ENCODE peak calls at places on chromosome 1, in nine cellular contexts. J is IMR-90, X is psoas muscle, P is OCI-LY7, D is neural progenitor cell, R is heart left ventricle, Q is thoracic aorta, V is tibial nerve, Z is mammary epithelial cell. A is an unnamed sample.

GRCh38 chr1:3684031-3684430 is 31.7 kb downstream of the TP73 start:
- DNase-seq in D (peak; percentile 87), J (no peak), V (no peak), X (no peak), R (no peak), Z (no peak), Q (no peak), P (no peak), A (no peak)

GRCh38 chr1:210407887-210408252 is 79.2 kb downstream of the HHAT start:
- DNase-seq in Z (no peak), Q (no peak), P (no peak), J (no peak), R (no peak), X (no peak), D (no peak), V (no peak), A (no peak)

GRCh38 chr1:225447001-225447615 is 19.3 kb upstream of the LBR start:
- DNase-seq in V (no peak), X (no peak), Q (no peak), P (no peak), D (no peak), R (no peak), Z (no peak), J (no peak), A (no peak)

GRCh38 chr1:204692852-204693356 is 7.4 kb upstream of the LRRN2 start:
- DNase-seq in X (no peak), R (no peak), Q (no peak), Z (no peak), P (no peak), J (no peak), D (peak; percentile 53), V (no peak), A (no peak)

GRCh38 chr1:29643838-29644440 is 407.6 kb downstream of the PTPRU start:
- DNase-seq in D (no peak), Q (no peak), P (no peak), V (no peak), X (no peak), Z (no peak), J (no peak), R (no peak), A (no peak)

GRCh38 chr1:227838181-227838580 is 22.7 kb downstream of the PRSS38 start:
- DNase-seq in V (no peak), Q (no peak), X (no peak), D (no peak), R (no peak), Z (no peak), J (no peak), P (no peak), A (no peak)

GRCh38 chr1:226549094-226549936 is 751 bp downstream of the STUM start:
- DNase-seq in Z (no peak), P (no peak), R (no peak), X (no peak), J (no peak), D (peak; percentile 19), Q (no peak), V (no peak), A (no peak)

GRCh38 chr1:10537082-10537766 is 62.5 kb downstream of the PEX14 start:
- DNase-seq in R (no peak), X (no peak), Z (no peak), Q (no peak), P (no peak), V (no peak), J (peak; percentile 16), D (no peak), A (no peak)

GRCh38 chr1:46529031-46529630 is 22.3 kb downstream of the KNCN start:
- DNase-seq in D (no peak), X (no peak), P (no peak), Z (peak; percentile 66), V (no peak), Q (no peak), J (no peak), R (no peak), A (no peak)

GRCh38 chr1:108079550-108079949 is 114.6 kb upstream of the VAV3 start:
- DNase-seq in Q (no peak), D (no peak), V (no peak), Z (no peak), X (no peak), P (peak; percentile 88), R (no peak), J (no peak), A (no peak)

GRCh38 chr1:223531742-223532341 is 133.7 kb downstream of the CAPN8 start:
- DNase-seq in Z (peak; percentile 40), D (peak; percentile 72), X (peak; percentile 74), R (peak; percentile 10), J (peak; percentile 19), P (peak; percentile 33), V (peak; percentile 27), Q (no peak), A (peak; percentile 39)

GRCh38 chr1:14165289-14165867 is 433.1 kb upstream of the KAZN start:
- DNase-seq in V (no peak), P (peak; percentile 74), Q (no peak), R (no peak), J (no peak), Z (no peak), D (no peak), X (no peak), A (no peak)

DNA sequence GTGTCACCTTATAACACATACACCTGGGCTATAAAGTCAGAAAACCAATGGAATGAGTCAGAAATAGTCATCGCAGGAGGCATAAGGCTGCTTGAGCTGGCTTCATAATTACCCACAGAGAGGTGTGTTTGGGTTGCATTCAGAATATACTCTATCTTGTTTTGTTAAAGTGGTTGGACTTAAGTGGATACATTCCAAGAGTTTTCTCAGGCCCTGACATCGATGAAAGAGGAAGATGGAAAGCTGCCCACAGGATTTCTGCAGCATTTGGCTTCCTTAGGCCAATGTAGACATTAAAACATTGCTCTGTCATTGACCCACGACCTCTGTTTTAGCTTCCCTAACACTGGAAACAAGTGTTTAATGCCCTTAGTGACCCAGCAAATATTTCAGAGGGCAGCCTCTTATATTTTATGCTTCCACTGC is 18.6 kb upstream of the BCL10 start:
- DNase-seq in Z (peak; percentile 97), P (no peak), Q (no peak), R (no peak), V (no peak), D (no peak), X (no peak), J (peak; percentile 58), A (no peak)
- H3K27ac ChIP-seq in Z (peak overlapping the region; percentile 82), P (no peak overlapping the region), Q (no peak overlapping the region), R (no peak overlapping the region), V (no peak overlapping the region), D (no peak overlapping the region), X (no peak overlapping the region), J (no peak overlapping the region), A (no peak overlapping the region)

GRCh38 chr1:22038036-22038435 is 14.5 kb upstream of the CDC42 start:
- DNase-seq in R (no peak), Q (no peak), Z (no peak), D (no peak), J (no peak), X (peak; percentile 62), V (no peak), P (no peak), A (peak; percentile 32)
- H3K27ac ChIP-seq in R (peak overlapping the region; percentile 90), Q (no peak overlapping the region), Z (no peak overlapping the region), D (no peak overlapping the region), J (no peak overlapping the region), X (peak overlapping the region; percentile 71), V (peak overlapping the region; percentile 19), P (no peak overlapping the region), A (no peak overlapping the region)

GRCh38 chr1:218642033-218642954 is 297.2 kb downstream of the TGFB2 start:
- DNase-seq in R (no peak), X (no peak), J (peak; percentile 61), V (no peak), Q (no peak), D (no peak), P (no peak), Z (no peak), A (no peak)

GRCh38 chr1:218643926-218644325 is 298.8 kb downstream of the TGFB2 start:
- DNase-seq in Q (no peak), P (no peak), J (no peak), D (peak; percentile 38), R (no peak), Z (no peak), X (no peak), V (no peak), A (no peak)

GRCh38 chr1:218643281-218643680 is 298.1 kb downstream of the TGFB2 start:
- DNase-seq in X (no peak), J (no peak), D (no peak), Z (no peak), V (no peak), R (no peak), P (no peak), Q (no peak), A (no peak)

GRCh38 chr1:218636548-218636947 is 291.4 kb downstream of the TGFB2 start:
- DNase-seq in D (no peak), R (no peak), V (no peak), P (no peak), J (no peak), X (no peak), Q (no peak), Z (no peak), A (no peak)

DNA sequence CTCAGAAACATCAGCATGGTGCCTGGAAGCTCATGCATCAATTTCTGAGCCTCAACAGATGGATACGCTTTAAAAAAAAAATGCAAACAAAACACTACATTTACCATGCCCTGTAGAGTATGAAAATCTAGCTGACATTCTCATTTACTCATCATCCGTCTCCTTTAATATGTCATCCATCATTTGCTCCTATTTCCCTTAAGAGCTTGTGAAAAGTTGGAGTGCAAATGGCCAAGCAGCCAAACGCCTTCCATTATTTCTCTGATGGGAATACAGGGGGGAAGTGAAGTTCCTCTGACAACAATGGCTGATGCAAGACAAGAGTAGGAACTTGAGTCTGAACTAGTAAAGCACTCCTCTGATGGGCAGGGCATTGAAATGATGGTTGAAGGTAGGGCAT is 295.1 kb downstream of the TGFB2 start:
- DNase-seq in Q (no peak), P (no peak), R (no peak), X (no peak), J (no peak), V (no peak), D (no peak), Z (no peak), A (no peak)
- H3K27ac ChIP-seq in Q (no peak overlapping the region), P (no peak overlapping the region), R (no peak overlapping the region), X (no peak overlapping the region), J (no peak overlapping the region), V (no peak overlapping the region), D (no peak overlapping the region), Z (no peak overlapping the region), A (no peak overlapping the region)

GRCh38 chr1:245987222-245987545 is 519.9 kb downstream of the SMYD3 start:
- DNase-seq in V (no peak), D (no peak), R (no peak), X (no peak), P (no peak), Q (no peak), Z (no peak), J (no peak), A (no peak)
- H3K27ac ChIP-seq in V (no peak overlapping the region), D (no peak overlapping the region), R (no peak overlapping the region), X (no peak overlapping the region), P (no peak overlapping the region), Q (no peak overlapping the region), Z (no peak overlapping the region), J (no peak overlapping the region), A (no peak overlapping the region)

GRCh38 chr1:171081220-171081993 is 9.3 kb upstream of the FMO3 start:
- DNase-seq in J (peak; percentile 64), D (peak; percentile 23), Z (peak; percentile 9), R (no peak), V (no peak), Q (no peak), P (peak; percentile 36), X (no peak), A (no peak)
- H3K27ac ChIP-seq in J (peak overlapping the region; percentile 73), D (no peak overlapping the region), Z (no peak overlapping the region), R (peak overlapping the region; percentile 51), V (no peak overlapping the region), Q (peak overlapping the region; percentile 84), P (no peak overlapping the region), X (peak overlapping the region; percentile 12), A (no peak overlapping the region)